ENCODE peak calls at places on chromosomes 13 and 19, in five cellular contexts. B, Q, J, C and L are unnamed samples.
A peak's percentile ranks its signal among the peaks of the same experiment; 100 is the strongest.

GRCh38 chr13:78786399-78786879 is 127.5 kb upstream of the OBI1 start:
- DNase-seq in B (no peak), Q (no peak), J (no peak), C (no peak), L (no peak)

GRCh38 chr13:80235559-80236296 is 105.2 kb downstream of the SPRY2 start:
- DNase-seq in B (no peak), Q (no peak), J (peak; percentile 21), C (no peak), L (no peak)

GRCh38 chr19:18109363-18109730 is 11.8 kb downstream of the MAST3 start:
- DNase-seq in B (no peak), Q (no peak), J (no peak), C (no peak), L (no peak)

GRCh38 chr19:50203281-50204080 is at the start of gene MYH14:
- DNase-seq in B (peak; percentile 71), Q (peak; percentile 80), J (peak; percentile 97), C (peak; percentile 47), L (peak; percentile 96)

GRCh38 chr13:24203726-24204295 is 43.3 kb downstream of the SPATA13 start:
- DNase-seq in B (no peak), Q (no peak), J (no peak), C (no peak), L (no peak)

GRCh38 chr19:3403489-3404323 is 37.3 kb downstream of the NFIC start:
- DNase-seq in B (no peak), Q (peak; percentile 94), J (peak; percentile 31), C (peak; percentile 84), L (peak; percentile 91)

GRCh38 chr13:112696869-112697465 is 7.1 kb downstream of the ATP11A start:
- DNase-seq in B (no peak), Q (peak; percentile 42), J (no peak), C (no peak), L (peak; percentile 18)

GRCh38 chr19:35510626-35510964 is 2.9 kb downstream of the DMKN start:
- DNase-seq in B (no peak), Q (no peak), J (no peak), C (no peak), L (no peak)

GRCh38 chr19:22545751-22546150 is 88.4 kb upstream of the ZNF492 start:
- DNase-seq in B (no peak), Q (no peak), J (peak; percentile 67), C (no peak), L (no peak)

GRCh38 chr13:77492982-77493381 is 42.5 kb upstream of the SCEL start:
- DNase-seq in B (no peak), Q (no peak), J (no peak), C (no peak), L (no peak)

GRCh38 chr19:53865918-53866696 is 1.6 kb upstream of the MYADM start:
- DNase-seq in B (no peak), Q (peak; percentile 94), J (peak; percentile 85), C (peak; percentile 92), L (peak; percentile 71)

GRCh38 chr19:58351996-58352755 is 1.1 kb downstream of the A1BG start:
- DNase-seq in B (no peak), Q (no peak), J (no peak), C (no peak), L (no peak)

GRCh38 chr13:19927117-19927734 is 31.3 kb upstream of the ZMYM2 start:
- DNase-seq in B (no peak), Q (no peak), J (peak; percentile 50), C (no peak), L (no peak)

GRCh38 chr13:73849292-73849691 is 284.9 kb downstream of the KLF12 start:
- DNase-seq in B (peak; percentile 21), Q (no peak), J (peak; percentile 86), C (no peak), L (no peak)

GRCh38 chr13:80215368-80215767 is 125.6 kb downstream of the SPRY2 start:
- DNase-seq in B (no peak), Q (no peak), J (no peak), C (no peak), L (no peak)

GRCh38 chr19:13226983-13227382 is 76.8 kb downstream of the IER2 start:
- DNase-seq in B (no peak), Q (no peak), J (no peak), C (no peak), L (no peak)

GRCh38 chr19:46303345-46303701 is 6.5 kb downstream of the HIF3A start:
- DNase-seq in B (no peak), Q (no peak), J (peak; percentile 31), C (no peak), L (no peak)

GRCh38 chr19:46546194-46546896 is 50.7 kb upstream of the PNMA8B start:
- DNase-seq in B (no peak), Q (no peak), J (peak; percentile 82), C (peak; percentile 73), L (peak; percentile 60)

GRCh38 chr19:4077800-4078683 is 11.3 kb upstream of the ZBTB7A start:
- DNase-seq in B (no peak), Q (peak; percentile 74), J (peak; percentile 69), C (peak; percentile 93), L (peak; percentile 63)

GRCh38 chr13:112583592-112584277 is 4.2 kb downstream of the TUBGCP3 start:
- DNase-seq in B (no peak), Q (no peak), J (no peak), C (peak; percentile 84), L (no peak)

GRCh38 chr13:103539265-103539664 is 473.0 kb upstream of the SLC10A2 start:
- DNase-seq in B (no peak), Q (no peak), J (peak; percentile 26), C (no peak), L (no peak)

GRCh38 chr13:40394304-40394983 is 272.0 kb downstream of the FOXO1 start:
- DNase-seq in B (no peak), Q (no peak), J (no peak), C (no peak), L (no peak)

GRCh38 chr19:12745166-12745897 is 6.3 kb upstream of the BEST2 start:
- DNase-seq in B (no peak), Q (no peak), J (no peak), C (no peak), L (no peak)

GRCh38 chr19:40836754-40837429 is 13.4 kb downstream of the CYP2A6 start:
- DNase-seq in B (no peak), Q (no peak), J (no peak), C (no peak), L (no peak)

GRCh38 chr19:40827386-40828247 is 22.6 kb downstream of the CYP2A6 start:
- DNase-seq in B (no peak), Q (no peak), J (no peak), C (no peak), L (peak; percentile 23)

GRCh38 chr19:40829205-40829604 is 21.0 kb downstream of the CYP2A6 start:
- DNase-seq in B (no peak), Q (no peak), J (no peak), C (no peak), L (no peak)

GRCh38 chr19:40831502-40832430 is 18.5 kb downstream of the CYP2A6 start:
- DNase-seq in B (no peak), Q (no peak), J (no peak), C (no peak), L (no peak)
- H3K27ac ChIP-seq in B (no peak overlapping the region), Q (peak overlapping the region; percentile 35), J (no peak overlapping the region), C (no peak overlapping the region), L (no peak overlapping the region)

GRCh38 chr19:56104423-56104822 is 16.7 kb downstream of the ZNF787 start:
- DNase-seq in B (no peak), Q (no peak), J (no peak), C (peak; percentile 73), L (no peak)

GRCh38 chr19:56106993-56107392 is 14.1 kb downstream of the ZNF787 start:
- DNase-seq in B (no peak), Q (no peak), J (no peak), C (no peak), L (no peak)

GRCh38 chr19:56106397-56106849 is 14.7 kb downstream of the ZNF787 start:
- DNase-seq in B (no peak), Q (peak; percentile 64), J (no peak), C (peak; percentile 77), L (peak; percentile 89)

GRCh38 chr19:56103027-56103614 is 18.0 kb downstream of the ZNF787 start:
- DNase-seq in B (no peak), Q (no peak), J (no peak), C (peak; percentile 75), L (no peak)

DNA sequence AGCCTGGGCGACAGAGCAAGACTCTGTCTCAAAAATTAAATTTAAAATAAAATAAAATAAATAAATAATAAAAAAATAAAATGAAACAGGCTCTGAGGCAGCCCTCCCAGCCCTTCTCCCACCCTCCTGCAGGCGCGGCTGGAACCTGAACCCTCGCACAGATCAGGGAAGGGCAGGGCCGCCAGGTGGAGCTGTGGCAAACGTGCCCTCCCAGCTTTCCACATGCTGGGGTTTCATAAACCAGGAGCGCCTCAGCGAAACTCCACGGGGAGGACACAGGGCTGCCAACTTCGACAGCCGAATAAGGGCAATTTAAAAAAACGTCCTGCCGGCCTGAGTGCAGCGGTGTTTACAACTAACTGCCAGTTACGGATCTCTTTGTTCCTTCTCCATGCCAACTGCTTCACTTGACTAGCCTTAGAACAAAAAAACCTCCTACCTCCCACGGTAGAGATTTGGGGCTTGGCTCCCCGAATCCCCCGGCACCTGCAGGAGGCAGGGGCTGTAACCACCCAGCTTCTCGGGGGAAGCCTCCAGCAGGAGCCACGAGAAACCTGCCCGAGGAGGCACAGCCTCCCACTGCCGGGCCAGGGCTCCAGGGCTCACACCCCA is 15.9 kb downstream of the ZNF787 start:
- DNase-seq in B (peak; percentile 61), Q (peak; percentile 79), J (peak; percentile 92), C (peak; percentile 92), L (peak; percentile 87)
- TF ChIP-seq POLR2AphosphoS5 in B (no peak), Q (no peak), J (no peak), C (peak; percentile 63), L (peak; percentile 46)

DNA sequence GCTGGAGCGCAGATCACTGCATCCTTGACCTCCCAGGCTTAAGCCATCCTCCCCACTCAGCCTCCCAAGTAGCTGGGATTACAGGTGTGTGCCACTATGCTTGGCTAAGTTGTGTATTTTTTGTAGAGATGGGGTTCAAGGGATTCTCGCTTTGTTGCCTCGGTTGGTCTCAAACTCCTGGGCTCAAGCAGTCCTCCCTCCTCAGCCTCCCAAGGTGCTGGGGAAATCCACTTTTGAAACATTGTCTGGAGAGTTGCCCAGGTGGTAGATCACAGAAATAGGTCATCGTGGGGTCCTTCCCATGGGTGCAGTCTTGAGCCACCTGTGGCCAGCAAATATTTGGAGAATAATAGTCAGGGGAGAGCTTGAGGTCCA is 5.2 kb downstream of the LDLR start:
- DNase-seq in B (no peak), Q (no peak), J (no peak), C (no peak), L (no peak)
- H3K4me1 ChIP-seq in B (peaks cover 4% of the 10 kb centered on the region), Q (peaks cover 69% of the 10 kb centered on the region), J (peaks cover 41% of the 10 kb centered on the region), C (peaks cover 58% of the 10 kb centered on the region), L (peaks cover 64% of the 10 kb centered on the region)

DNA sequence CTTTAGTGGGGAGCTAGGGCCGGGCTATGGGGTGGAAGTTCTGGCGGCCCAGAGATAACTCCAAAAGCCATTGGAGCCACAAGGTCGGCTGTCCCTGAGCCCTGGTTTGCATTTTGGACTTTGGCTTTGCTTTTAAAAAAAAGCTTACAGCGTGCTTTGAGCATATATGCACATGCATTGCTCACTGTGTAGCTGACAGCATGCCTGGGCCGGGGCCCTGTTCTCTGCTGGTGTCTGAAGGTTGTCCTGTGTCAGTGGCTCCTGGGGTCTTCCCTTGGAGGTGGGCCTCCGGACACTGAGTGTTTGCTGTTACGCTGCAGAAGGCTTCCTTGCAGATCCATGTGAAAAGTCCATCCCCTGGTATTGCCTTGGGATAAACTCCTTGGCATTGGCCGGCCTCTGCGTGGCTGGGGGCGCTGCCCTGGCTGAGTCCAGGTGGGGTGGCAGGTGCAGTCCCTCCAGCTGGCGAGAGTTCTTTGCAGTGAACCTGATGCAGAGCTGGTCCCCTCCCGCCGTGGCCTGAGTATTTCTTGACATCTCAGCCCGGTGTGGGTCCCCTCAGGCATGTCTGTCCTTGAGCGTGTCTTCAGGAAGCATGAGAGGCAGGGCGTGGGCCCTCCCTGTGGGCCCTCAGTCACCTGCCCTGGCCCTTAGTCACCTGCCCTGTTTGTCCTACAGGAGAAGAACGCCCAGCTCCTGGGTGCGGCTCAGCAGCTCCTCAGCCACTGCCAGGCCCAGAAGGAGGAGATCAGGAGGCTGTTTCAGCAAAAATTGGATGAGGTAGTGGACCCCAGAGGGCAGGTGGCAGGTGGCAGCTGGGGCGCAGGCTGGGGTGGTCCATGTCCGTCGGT is 23.0 kb downstream of the PLEKHJ1 start:
- DNase-seq in B (no peak), Q (no peak), J (no peak), C (no peak), L (peak; percentile 78)
- H3K27ac ChIP-seq in B (no peak overlapping the region), Q (peak overlapping the region; percentile 81), J (peak overlapping the region; percentile 26), C (no peak overlapping the region), L (peak overlapping the region; percentile 71)